ENCODE peak calls at places on chromosomes 4 and X, in ten cellular contexts. Z is pons; G is EH; P is neural crest cell; S is stomach; T is adrenal gland; Q is stromal cell of bone marrow; L is MCF 10A; R is cerebellar cortex; C is effector memory CD4-positive, alpha-beta T cell. H is an unnamed sample.

GRCh38 chrX:20743054-20743453 is 476.3 kb upstream of the RPS6KA3 start:
- DNase-seq in Z (no peak), G (no peak), P (no peak), S (no peak), T (no peak), Q (no peak), L (no peak), R (no peak), C (no peak), H (no peak)

GRCh38 chr4:22410645-22411247 is 105.1 kb downstream of the ADGRA3 start:
- DNase-seq in Z (peak), G (peak), P (no peak), S (no peak), T (no peak), Q (peak), L (peak), R (peak), C (no peak), H (peak)

GRCh38 chrX:100995469-100995868 is 26.0 kb downstream of the ARL13A start:
- DNase-seq in Z (no peak), G (peak), P (no peak), S (no peak), T (no peak), Q (peak), L (peak), R (no peak), C (no peak), H (peak)

GRCh38 chr4:57023104-57023503 is 44.4 kb downstream of the POLR2B start:
- DNase-seq in Z (no peak), G (peak), P (no peak), S (no peak), T (no peak), Q (peak), L (peak), R (no peak), C (no peak), H (peak)

GRCh38 chrX:41655101-41655500 is 33.7 kb upstream of the GPR34 start:
- DNase-seq in Z (no peak), G (no peak), P (no peak), S (no peak), T (no peak), Q (no peak), L (no peak), R (peak), C (no peak), H (no peak)

GRCh38 chr4:110586137-110586850 is 36.6 kb downstream of the PITX2 start:
- DNase-seq in Z (peak), G (peak), P (no peak), S (no peak), T (no peak), Q (peak), L (peak), R (peak), C (no peak), H (peak)

GRCh38 chr4:186770446-186771175 is 47.0 kb upstream of the FAT1 start:
- DNase-seq in Z (no peak), G (peak), P (no peak), S (no peak), T (no peak), Q (peak), L (peak), R (peak), C (no peak), H (peak)

GRCh38 chr4:86220137-86220536 is 139.7 kb downstream of the MAPK10 start:
- DNase-seq in Z (no peak), G (peak), P (no peak), S (no peak), T (no peak), Q (peak), L (peak), R (no peak), C (no peak), H (peak)

GRCh38 chr4:111512081-111512774 is 633.0 kb upstream of the FAM241A start:
- DNase-seq in Z (no peak), G (peak), P (no peak), S (no peak), T (no peak), Q (peak), L (peak), R (no peak), C (no peak), H (peak)

H was measured in astrocyte of the spinal cord.